ENCODE peak calls at places on chromosomes 4 and X, in four cellular contexts. Q is dorsolateral prefrontal cortex, S is WTC11, T is spleen. Z is an unnamed sample.

GRCh38 chrX:118975831-118976598 is 1.6 kb downstream of the LONRF3 start:
- DNase-seq in S (peak), T (peak), Q (peak), Z (no peak)

GRCh38 chrX:109312757-109313156 is 169.1 kb downstream of the GUCY2F start:
- DNase-seq in Q (no peak), T (no peak), S (no peak), Z (no peak)

GRCh38 chr4:4555916-4556315 is 14.1 kb upstream of the STX18 start:
- DNase-seq in T (no peak), S (no peak), Q (no peak), Z (no peak)

GRCh38 chr4:115365185-115365584 is 251.8 kb upstream of the NDST4 start:
- DNase-seq in T (peak), S (no peak), Q (no peak), Z (no peak)

GRCh38 chr4:571838-572572 is 4.1 kb downstream of the TMEM271 start:
- DNase-seq in S (no peak), Q (no peak), T (no peak), Z (no peak)

GRCh38 chrX:145818522-145819075 is 970 bp downstream of the SLITRK2 start:
- DNase-seq in Q (no peak), S (no peak), T (no peak), Z (no peak)

GRCh38 chr4:152825336-152825735 is 45.6 kb downstream of the ARFIP1 start:
- DNase-seq in T (no peak), Q (no peak), S (no peak), Z (no peak)

GRCh38 chr4:158327525-158327924 is 117.2 kb downstream of the TMEM144 start:
- DNase-seq in T (no peak), S (peak), Q (no peak), Z (no peak)

GRCh38 chr4:14636563-14636962 is 365.7 kb upstream of the CPEB2 start:
- DNase-seq in T (no peak), Q (no peak), S (no peak), Z (no peak)

GRCh38 chr4:1247811-1248261 is 1.1 kb downstream of the CTBP1 start:
- DNase-seq in S (peak), T (no peak), Q (peak), Z (no peak)

GRCh38 chr4:76949293-76950051 is at the start of gene SEPTIN11:
- DNase-seq in Q (peak), S (peak), T (peak), Z (peak)

GRCh38 chrX:72127332-72127731 is 4.4 kb downstream of the RTL5 start:
- DNase-seq in S (no peak), Q (no peak), T (no peak), Z (no peak)

GRCh38 chrX:72126539-72127140 is 5.1 kb downstream of the RTL5 start:
- DNase-seq in S (peak), T (peak), Q (peak), Z (peak)

GRCh38 chrX:72126048-72126415 is 5.7 kb downstream of the RTL5 start:
- DNase-seq in S (no peak), Q (no peak), T (no peak), Z (no peak)

GRCh38 chrX:72124540-72125201 is 7.0 kb downstream of the RTL5 start:
- DNase-seq in S (no peak), Q (no peak), T (no peak), Z (no peak)

DNA sequence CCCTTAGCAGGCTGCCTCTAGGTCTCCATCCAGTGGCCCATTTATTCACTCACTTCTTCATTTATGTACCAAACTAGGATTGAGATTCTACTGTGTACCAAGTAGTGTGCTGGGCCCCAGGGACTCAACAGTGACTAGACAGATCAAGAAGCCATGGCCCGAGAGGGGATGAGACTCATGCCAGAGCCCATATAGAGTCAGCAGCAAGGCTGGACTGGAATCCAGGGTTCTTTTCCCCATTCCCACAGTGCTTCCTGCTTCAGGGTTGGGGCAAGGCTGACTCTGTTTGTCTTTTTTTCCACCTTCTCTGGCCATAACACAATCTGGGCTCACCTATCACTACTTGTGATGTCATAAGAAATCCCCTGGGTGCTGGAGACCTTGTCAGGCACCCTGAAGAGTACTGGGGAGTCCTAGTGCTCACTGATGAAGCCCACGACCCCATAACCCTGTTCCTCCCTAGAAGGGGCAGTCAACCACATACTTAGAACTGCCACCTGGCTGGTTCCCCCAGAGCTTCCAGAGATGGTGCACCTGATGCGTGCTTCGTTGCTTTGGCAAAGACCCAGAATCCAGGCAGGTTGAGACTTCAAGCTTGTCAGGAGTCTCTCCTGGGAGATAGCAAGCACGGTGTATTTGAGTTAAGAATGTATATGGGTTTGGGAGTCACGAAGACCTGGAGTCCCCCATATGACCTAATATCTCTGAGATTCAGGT is 6.2 kb downstream of the RTL5 start:
- DNase-seq in T (no peak), Q (no peak), S (no peak), Z (no peak)
- TF ChIP-seq CTCF in T (no peak), Q (no peak), S (no peak), Z (no peak)

GRCh38 chrX:41605144-41605543 is 83.6 kb upstream of the GPR34 start:
- DNase-seq in Q (no peak), T (no peak), S (no peak), Z (no peak)
- TF ChIP-seq CTCF in Q (no peak), T (no peak), S (no peak), Z (no peak)

DNA sequence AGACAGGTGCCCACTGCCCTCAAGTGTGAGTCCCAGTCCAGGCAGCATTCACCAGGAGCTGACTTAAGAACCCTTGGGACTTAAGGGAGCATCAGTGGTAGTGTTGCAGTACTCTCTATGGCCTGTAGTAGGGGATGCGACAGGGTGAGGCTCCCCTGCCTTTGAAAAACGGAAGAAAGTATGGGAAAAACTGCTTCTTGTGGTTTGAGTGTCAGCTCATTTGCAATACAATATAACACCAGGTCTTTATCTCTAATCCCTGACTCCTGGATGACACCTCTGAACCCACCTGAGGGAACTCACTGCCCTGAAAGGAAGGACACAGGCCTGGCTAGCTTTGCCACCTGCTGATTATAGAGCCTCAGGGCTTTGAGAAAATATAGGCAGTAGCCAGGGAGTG is 176.0 kb downstream of the SMARCA1 start:
- DNase-seq in T (no peak), Q (no peak), S (peak), Z (no peak)
- TF ChIP-seq CTCF in T (no peak), Q (no peak), S (peak), Z (peak)

GRCh38 chrX:48083212-48083611 is 11.8 kb upstream of the ZNF630 start:
- DNase-seq in T (no peak), S (peak), Q (peak), Z (peak)
- TF ChIP-seq CTCF in T (peak), S (no peak), Q (peak), Z (peak)

DNA sequence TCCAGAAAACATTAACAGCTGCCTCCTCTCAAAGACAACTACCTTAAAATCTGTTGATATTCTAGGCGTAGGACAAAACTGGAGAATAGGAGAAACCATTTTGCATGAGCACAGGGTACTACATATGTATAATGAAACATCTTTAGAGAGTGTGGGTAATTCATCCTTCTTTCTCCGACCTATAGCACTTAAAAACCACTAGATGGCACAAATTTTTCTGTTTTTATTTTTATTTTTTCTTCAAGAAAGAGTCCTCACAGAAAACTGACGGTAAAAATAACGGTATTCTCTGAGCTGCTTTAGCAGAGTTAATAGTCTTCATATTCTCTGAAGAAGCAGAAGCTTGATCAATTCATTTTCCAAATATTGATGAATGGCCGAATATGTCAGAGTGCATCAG is 14.6 kb downstream of the SMIM31 start:
- DNase-seq in S (no peak), T (no peak), Q (no peak), Z (no peak)
- TF ChIP-seq CTCF in S (peak), T (no peak), Q (peak), Z (peak)

DNA sequence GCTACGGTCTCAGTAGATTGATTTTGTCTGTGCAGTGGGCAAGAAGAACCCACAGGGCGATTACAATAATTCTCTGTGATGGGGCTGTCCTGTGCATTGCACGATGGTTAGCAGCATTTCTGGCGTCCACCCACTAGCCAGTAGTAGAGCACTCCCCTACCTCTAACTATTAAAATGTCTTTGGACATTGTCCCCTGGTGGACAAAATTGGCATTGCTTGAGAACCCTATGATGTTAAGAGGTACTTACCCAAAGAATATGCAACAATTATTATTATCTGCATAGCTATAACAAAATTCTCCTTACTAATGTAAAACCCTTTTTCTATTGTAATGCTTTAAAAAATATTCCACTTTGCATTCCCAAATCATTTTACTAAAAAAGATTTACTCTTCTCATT is 109.5 kb upstream of the VCX3A start:
- DNase-seq in Q (no peak), S (no peak), T (no peak), Z (no peak)
- TF ChIP-seq CTCF in Q (peak), S (no peak), T (no peak), Z (peak)

GRCh38 chrX:114774691-114775090 is 190.8 kb downstream of the HTR2C start:
- DNase-seq in Q (no peak), T (no peak), S (peak), Z (no peak)
- TF ChIP-seq CTCF in Q (no peak), T (no peak), S (no peak), Z (no peak)

DNA sequence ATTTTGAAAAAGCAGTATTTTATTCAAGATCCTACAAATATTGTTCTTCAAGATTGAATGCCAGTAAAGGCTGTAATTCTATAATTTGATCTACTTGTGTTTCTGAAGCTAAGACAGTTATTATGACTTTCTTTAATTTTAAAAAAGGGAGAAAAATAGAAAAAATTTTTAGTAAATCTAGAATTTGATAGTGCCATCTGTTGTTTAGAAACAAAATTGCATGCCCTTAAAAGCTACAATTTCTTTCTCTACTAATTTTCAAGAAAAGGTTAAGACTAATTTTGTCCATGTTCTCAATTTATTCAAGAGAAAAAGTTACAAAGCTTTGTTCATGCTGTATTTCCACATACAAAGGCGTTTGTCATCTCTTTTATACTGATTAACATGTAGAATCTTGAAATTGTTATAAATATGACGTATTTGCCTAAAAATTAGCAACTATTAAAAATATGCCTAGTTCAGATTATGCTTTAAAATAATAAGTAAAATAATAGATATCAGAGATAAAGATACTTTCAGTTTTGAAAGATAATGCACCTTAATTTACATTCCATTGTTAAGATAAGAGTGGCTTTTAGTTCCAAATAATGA is 25.6 kb upstream of the MMRN1 start:
- DNase-seq in T (no peak), Q (no peak), S (no peak), Z (no peak)
- TF ChIP-seq CTCF in T (peak), Q (peak), S (peak), Z (peak)

GRCh38 chrX:31633349-31633748 is 561.5 kb upstream of the FTHL17 start:
- DNase-seq in T (no peak), Q (no peak), S (no peak), Z (no peak)
- TF ChIP-seq CTCF in T (no peak), Q (no peak), S (no peak), Z (no peak)

DNA sequence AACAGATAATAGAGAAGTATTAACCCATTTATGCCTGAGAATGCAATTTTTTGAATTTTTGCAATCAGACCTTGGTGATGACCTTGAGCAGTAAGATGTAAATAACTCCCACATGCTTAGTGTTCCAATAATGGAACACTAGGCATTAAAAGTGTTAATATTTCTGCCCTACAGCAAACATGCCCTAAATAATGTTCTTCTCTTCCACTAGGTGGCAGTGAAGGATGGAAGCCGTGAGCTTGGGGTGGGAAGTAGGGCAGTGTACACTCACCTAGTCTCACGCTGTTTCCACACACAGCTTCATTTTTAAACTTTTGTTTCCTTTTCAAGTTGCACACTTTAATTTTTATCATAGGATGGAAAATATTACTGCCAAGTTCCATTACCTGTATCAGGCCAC is 613.1 kb upstream of the HS3ST1 start:
- DNase-seq in T (no peak), S (peak), Q (no peak), Z (no peak)
- TF ChIP-seq CTCF in T (no peak), S (peak), Q (peak), Z (peak)

Z was measured in neural crest cell.